ENCODE peak calls at places on chromosomes 7 and 10, in nine cellular contexts. One of them, this sample, is unnamed.

GRCh38 chr10:52409195-52409594 is 95.1 kb downstream of the DKK1 start:
- DNase-seq in stimulated activated CD4-positive, alpha-beta T cell treated with anti-CD3 and anti-CD28 coated beads, Interleukin-1b, Interleukin-23, amount 100 ng/mL, for 24 hours: no peak
- DNase-seq in renal cortical epithelial cell: no peak
- DNase-seq in pancreas: no peak
- DNase-seq in activated CD8-positive, alpha-beta T cell treated with anti-CD3 and anti-CD28 coated beads, Interleukin-2, amount 10 ng/mL, durations not matched to agents 7 days and 5 days: no peak
- DNase-seq in NCI-H1092: no peak
- DNase-seq in effector memory CD4-positive, alpha-beta T cell: no peak
- DNase-seq in left ventricle myocardium superior: no peak
- DNase-seq in activated T-helper 1 cell treated with anti-CD3 and anti-CD28 coated beads, Interleukin-12 subunit alpha, Interleukin-12 subunit beta, Interleukin-2, Interleukin-4 antibody, amounts not matched to agents 30 ng/mL and 10 ng/mL and 1 ng/mL, durations not matched to agents 14 hours and 24 hours and 36 hours: no peak
- DNase-seq in this sample: no peak

GRCh38 chr10:69955897-69956832 is 96.5 kb upstream of the MACROH2A2 start:
- DNase-seq in NCI-H1092: no peak
- DNase-seq in pancreas: no peak
- DNase-seq in stimulated activated CD4-positive, alpha-beta T cell treated with anti-CD3 and anti-CD28 coated beads, Interleukin-1b, Interleukin-23, amount 100 ng/mL, for 24 hours: no peak
- DNase-seq in activated T-helper 1 cell treated with anti-CD3 and anti-CD28 coated beads, Interleukin-12 subunit alpha, Interleukin-12 subunit beta, Interleukin-2, Interleukin-4 antibody, amounts not matched to agents 30 ng/mL and 10 ng/mL and 1 ng/mL, durations not matched to agents 14 hours and 24 hours and 36 hours: no peak
- DNase-seq in effector memory CD4-positive, alpha-beta T cell: no peak
- DNase-seq in activated CD8-positive, alpha-beta T cell treated with anti-CD3 and anti-CD28 coated beads, Interleukin-2, amount 10 ng/mL, durations not matched to agents 7 days and 5 days: no peak
- DNase-seq in renal cortical epithelial cell: no peak
- DNase-seq in left ventricle myocardium superior: no peak
- DNase-seq in this sample: no peak

GRCh38 chr7:140869430-140869829 is 55.3 kb downstream of the BRAF start:
- DNase-seq in pancreas: no peak
- DNase-seq in activated CD8-positive, alpha-beta T cell treated with anti-CD3 and anti-CD28 coated beads, Interleukin-2, amount 10 ng/mL, durations not matched to agents 7 days and 5 days: no peak
- DNase-seq in NCI-H1092: no peak
- DNase-seq in effector memory CD4-positive, alpha-beta T cell: no peak
- DNase-seq in renal cortical epithelial cell: no peak
- DNase-seq in stimulated activated CD4-positive, alpha-beta T cell treated with anti-CD3 and anti-CD28 coated beads, Interleukin-1b, Interleukin-23, amount 100 ng/mL, for 24 hours: no peak
- DNase-seq in left ventricle myocardium superior: no peak
- DNase-seq in activated T-helper 1 cell treated with anti-CD3 and anti-CD28 coated beads, Interleukin-12 subunit alpha, Interleukin-12 subunit beta, Interleukin-2, Interleukin-4 antibody, amounts not matched to agents 30 ng/mL and 10 ng/mL and 1 ng/mL, durations not matched to agents 14 hours and 24 hours and 36 hours: no peak
- DNase-seq in this sample: no peak

GRCh38 chr10:72557362-72557761 is 68.5 kb downstream of the MICU1 start:
- DNase-seq in activated T-helper 1 cell treated with anti-CD3 and anti-CD28 coated beads, Interleukin-12 subunit alpha, Interleukin-12 subunit beta, Interleukin-2, Interleukin-4 antibody, amounts not matched to agents 30 ng/mL and 10 ng/mL and 1 ng/mL, durations not matched to agents 14 hours and 24 hours and 36 hours: no peak
- DNase-seq in renal cortical epithelial cell: peak
- DNase-seq in effector memory CD4-positive, alpha-beta T cell: no peak
- DNase-seq in pancreas: no peak
- DNase-seq in left ventricle myocardium superior: no peak
- DNase-seq in NCI-H1092: no peak
- DNase-seq in stimulated activated CD4-positive, alpha-beta T cell treated with anti-CD3 and anti-CD28 coated beads, Interleukin-1b, Interleukin-23, amount 100 ng/mL, for 24 hours: no peak
- DNase-seq in activated CD8-positive, alpha-beta T cell treated with anti-CD3 and anti-CD28 coated beads, Interleukin-2, amount 10 ng/mL, durations not matched to agents 7 days and 5 days: no peak
- DNase-seq in this sample: no peak

GRCh38 chr10:31390804-31391203 is 71.8 kb downstream of the ZEB1 start:
- DNase-seq in pancreas: no peak
- DNase-seq in activated CD8-positive, alpha-beta T cell treated with anti-CD3 and anti-CD28 coated beads, Interleukin-2, amount 10 ng/mL, durations not matched to agents 7 days and 5 days: no peak
- DNase-seq in activated T-helper 1 cell treated with anti-CD3 and anti-CD28 coated beads, Interleukin-12 subunit alpha, Interleukin-12 subunit beta, Interleukin-2, Interleukin-4 antibody, amounts not matched to agents 30 ng/mL and 10 ng/mL and 1 ng/mL, durations not matched to agents 14 hours and 24 hours and 36 hours: no peak
- DNase-seq in left ventricle myocardium superior: no peak
- DNase-seq in renal cortical epithelial cell: no peak
- DNase-seq in NCI-H1092: no peak
- DNase-seq in stimulated activated CD4-positive, alpha-beta T cell treated with anti-CD3 and anti-CD28 coated beads, Interleukin-1b, Interleukin-23, amount 100 ng/mL, for 24 hours: no peak
- DNase-seq in effector memory CD4-positive, alpha-beta T cell: no peak
- DNase-seq in this sample: no peak

GRCh38 chr7:50723888-50724287 is 58.8 kb downstream of the GRB10 start:
- DNase-seq in activated T-helper 1 cell treated with anti-CD3 and anti-CD28 coated beads, Interleukin-12 subunit alpha, Interleukin-12 subunit beta, Interleukin-2, Interleukin-4 antibody, amounts not matched to agents 30 ng/mL and 10 ng/mL and 1 ng/mL, durations not matched to agents 14 hours and 24 hours and 36 hours: no peak
- DNase-seq in left ventricle myocardium superior: no peak
- DNase-seq in stimulated activated CD4-positive, alpha-beta T cell treated with anti-CD3 and anti-CD28 coated beads, Interleukin-1b, Interleukin-23, amount 100 ng/mL, for 24 hours: no peak
- DNase-seq in NCI-H1092: no peak
- DNase-seq in pancreas: no peak
- DNase-seq in effector memory CD4-positive, alpha-beta T cell: no peak
- DNase-seq in activated CD8-positive, alpha-beta T cell treated with anti-CD3 and anti-CD28 coated beads, Interleukin-2, amount 10 ng/mL, durations not matched to agents 7 days and 5 days: no peak
- DNase-seq in renal cortical epithelial cell: no peak
- DNase-seq in this sample: no peak

GRCh38 chr10:89001024-89001423 is 10.4 kb downstream of the FAS start:
- DNase-seq in activated CD8-positive, alpha-beta T cell treated with anti-CD3 and anti-CD28 coated beads, Interleukin-2, amount 10 ng/mL, durations not matched to agents 7 days and 5 days: peak
- DNase-seq in renal cortical epithelial cell: no peak
- DNase-seq in left ventricle myocardium superior: no peak
- DNase-seq in NCI-H1092: no peak
- DNase-seq in activated T-helper 1 cell treated with anti-CD3 and anti-CD28 coated beads, Interleukin-12 subunit alpha, Interleukin-12 subunit beta, Interleukin-2, Interleukin-4 antibody, amounts not matched to agents 30 ng/mL and 10 ng/mL and 1 ng/mL, durations not matched to agents 14 hours and 24 hours and 36 hours: no peak
- DNase-seq in effector memory CD4-positive, alpha-beta T cell: no peak
- DNase-seq in stimulated activated CD4-positive, alpha-beta T cell treated with anti-CD3 and anti-CD28 coated beads, Interleukin-1b, Interleukin-23, amount 100 ng/mL, for 24 hours: no peak
- DNase-seq in pancreas: no peak
- DNase-seq in this sample: no peak

GRCh38 chr7:141348728-141349127 is 202.5 kb upstream of the AGK start:
- DNase-seq in stimulated activated CD4-positive, alpha-beta T cell treated with anti-CD3 and anti-CD28 coated beads, Interleukin-1b, Interleukin-23, amount 100 ng/mL, for 24 hours: no peak
- DNase-seq in activated T-helper 1 cell treated with anti-CD3 and anti-CD28 coated beads, Interleukin-12 subunit alpha, Interleukin-12 subunit beta, Interleukin-2, Interleukin-4 antibody, amounts not matched to agents 30 ng/mL and 10 ng/mL and 1 ng/mL, durations not matched to agents 14 hours and 24 hours and 36 hours: no peak
- DNase-seq in renal cortical epithelial cell: no peak
- DNase-seq in pancreas: no peak
- DNase-seq in left ventricle myocardium superior: no peak
- DNase-seq in activated CD8-positive, alpha-beta T cell treated with anti-CD3 and anti-CD28 coated beads, Interleukin-2, amount 10 ng/mL, durations not matched to agents 7 days and 5 days: no peak
- DNase-seq in effector memory CD4-positive, alpha-beta T cell: no peak
- DNase-seq in NCI-H1092: no peak
- DNase-seq in this sample: no peak

GRCh38 chr7:86598311-86598710 is 45.4 kb upstream of the GRM3 start:
- DNase-seq in stimulated activated CD4-positive, alpha-beta T cell treated with anti-CD3 and anti-CD28 coated beads, Interleukin-1b, Interleukin-23, amount 100 ng/mL, for 24 hours: no peak
- DNase-seq in activated CD8-positive, alpha-beta T cell treated with anti-CD3 and anti-CD28 coated beads, Interleukin-2, amount 10 ng/mL, durations not matched to agents 7 days and 5 days: no peak
- DNase-seq in activated T-helper 1 cell treated with anti-CD3 and anti-CD28 coated beads, Interleukin-12 subunit alpha, Interleukin-12 subunit beta, Interleukin-2, Interleukin-4 antibody, amounts not matched to agents 30 ng/mL and 10 ng/mL and 1 ng/mL, durations not matched to agents 14 hours and 24 hours and 36 hours: no peak
- DNase-seq in left ventricle myocardium superior: no peak
- DNase-seq in NCI-H1092: no peak
- DNase-seq in pancreas: peak
- DNase-seq in renal cortical epithelial cell: no peak
- DNase-seq in effector memory CD4-positive, alpha-beta T cell: no peak
- DNase-seq in this sample: peak

GRCh38 chr7:121352323-121352722 is 23.5 kb downstream of the WNT16 start:
- DNase-seq in NCI-H1092: no peak
- DNase-seq in stimulated activated CD4-positive, alpha-beta T cell treated with anti-CD3 and anti-CD28 coated beads, Interleukin-1b, Interleukin-23, amount 100 ng/mL, for 24 hours: no peak
- DNase-seq in activated CD8-positive, alpha-beta T cell treated with anti-CD3 and anti-CD28 coated beads, Interleukin-2, amount 10 ng/mL, durations not matched to agents 7 days and 5 days: no peak
- DNase-seq in left ventricle myocardium superior: no peak
- DNase-seq in pancreas: no peak
- DNase-seq in activated T-helper 1 cell treated with anti-CD3 and anti-CD28 coated beads, Interleukin-12 subunit alpha, Interleukin-12 subunit beta, Interleukin-2, Interleukin-4 antibody, amounts not matched to agents 30 ng/mL and 10 ng/mL and 1 ng/mL, durations not matched to agents 14 hours and 24 hours and 36 hours: no peak
- DNase-seq in effector memory CD4-positive, alpha-beta T cell: no peak
- DNase-seq in renal cortical epithelial cell: no peak
- DNase-seq in this sample: no peak

GRCh38 chr7:247166-247565 is 42.8 kb upstream of the FOXL3 start:
- DNase-seq in effector memory CD4-positive, alpha-beta T cell: no peak
- DNase-seq in renal cortical epithelial cell: no peak
- DNase-seq in left ventricle myocardium superior: no peak
- DNase-seq in activated T-helper 1 cell treated with anti-CD3 and anti-CD28 coated beads, Interleukin-12 subunit alpha, Interleukin-12 subunit beta, Interleukin-2, Interleukin-4 antibody, amounts not matched to agents 30 ng/mL and 10 ng/mL and 1 ng/mL, durations not matched to agents 14 hours and 24 hours and 36 hours: no peak
- DNase-seq in stimulated activated CD4-positive, alpha-beta T cell treated with anti-CD3 and anti-CD28 coated beads, Interleukin-1b, Interleukin-23, amount 100 ng/mL, for 24 hours: no peak
- DNase-seq in pancreas: no peak
- DNase-seq in NCI-H1092: no peak
- DNase-seq in activated CD8-positive, alpha-beta T cell treated with anti-CD3 and anti-CD28 coated beads, Interleukin-2, amount 10 ng/mL, durations not matched to agents 7 days and 5 days: no peak
- DNase-seq in this sample: no peak

GRCh38 chr10:106560925-106561640 is 603.4 kb downstream of the SORCS1 start:
- DNase-seq in effector memory CD4-positive, alpha-beta T cell: no peak
- DNase-seq in activated CD8-positive, alpha-beta T cell treated with anti-CD3 and anti-CD28 coated beads, Interleukin-2, amount 10 ng/mL, durations not matched to agents 7 days and 5 days: no peak
- DNase-seq in pancreas: no peak
- DNase-seq in NCI-H1092: no peak
- DNase-seq in activated T-helper 1 cell treated with anti-CD3 and anti-CD28 coated beads, Interleukin-12 subunit alpha, Interleukin-12 subunit beta, Interleukin-2, Interleukin-4 antibody, amounts not matched to agents 30 ng/mL and 10 ng/mL and 1 ng/mL, durations not matched to agents 14 hours and 24 hours and 36 hours: no peak
- DNase-seq in renal cortical epithelial cell: peak
- DNase-seq in left ventricle myocardium superior: no peak
- DNase-seq in stimulated activated CD4-positive, alpha-beta T cell treated with anti-CD3 and anti-CD28 coated beads, Interleukin-1b, Interleukin-23, amount 100 ng/mL, for 24 hours: no peak
- DNase-seq in this sample: no peak

GRCh38 chr7:129110575-129111376 is 33.7 kb upstream of the TSPAN33 start:
- DNase-seq in stimulated activated CD4-positive, alpha-beta T cell treated with anti-CD3 and anti-CD28 coated beads, Interleukin-1b, Interleukin-23, amount 100 ng/mL, for 24 hours: no peak
- DNase-seq in pancreas: no peak
- DNase-seq in left ventricle myocardium superior: no peak
- DNase-seq in NCI-H1092: no peak
- DNase-seq in activated T-helper 1 cell treated with anti-CD3 and anti-CD28 coated beads, Interleukin-12 subunit alpha, Interleukin-12 subunit beta, Interleukin-2, Interleukin-4 antibody, amounts not matched to agents 30 ng/mL and 10 ng/mL and 1 ng/mL, durations not matched to agents 14 hours and 24 hours and 36 hours: no peak
- DNase-seq in effector memory CD4-positive, alpha-beta T cell: no peak
- DNase-seq in renal cortical epithelial cell: peak
- DNase-seq in activated CD8-positive, alpha-beta T cell treated with anti-CD3 and anti-CD28 coated beads, Interleukin-2, amount 10 ng/mL, durations not matched to agents 7 days and 5 days: no peak
- DNase-seq in this sample: peak

GRCh38 chr10:12181065-12181775 is 14.5 kb downstream of the NUDT5 start:
- DNase-seq in stimulated activated CD4-positive, alpha-beta T cell treated with anti-CD3 and anti-CD28 coated beads, Interleukin-1b, Interleukin-23, amount 100 ng/mL, for 24 hours: peak
- DNase-seq in pancreas: no peak
- DNase-seq in effector memory CD4-positive, alpha-beta T cell: peak
- DNase-seq in NCI-H1092: no peak
- DNase-seq in activated T-helper 1 cell treated with anti-CD3 and anti-CD28 coated beads, Interleukin-12 subunit alpha, Interleukin-12 subunit beta, Interleukin-2, Interleukin-4 antibody, amounts not matched to agents 30 ng/mL and 10 ng/mL and 1 ng/mL, durations not matched to agents 14 hours and 24 hours and 36 hours: peak
- DNase-seq in left ventricle myocardium superior: peak
- DNase-seq in activated CD8-positive, alpha-beta T cell treated with anti-CD3 and anti-CD28 coated beads, Interleukin-2, amount 10 ng/mL, durations not matched to agents 7 days and 5 days: peak
- DNase-seq in renal cortical epithelial cell: no peak
- DNase-seq in this sample: no peak

GRCh38 chr10:50421026-50421719 is 169.9 kb upstream of the ASAH2 start:
- DNase-seq in effector memory CD4-positive, alpha-beta T cell: no peak
- DNase-seq in pancreas: no peak
- DNase-seq in activated T-helper 1 cell treated with anti-CD3 and anti-CD28 coated beads, Interleukin-12 subunit alpha, Interleukin-12 subunit beta, Interleukin-2, Interleukin-4 antibody, amounts not matched to agents 30 ng/mL and 10 ng/mL and 1 ng/mL, durations not matched to agents 14 hours and 24 hours and 36 hours: peak
- DNase-seq in NCI-H1092: no peak
- DNase-seq in left ventricle myocardium superior: no peak
- DNase-seq in renal cortical epithelial cell: peak
- DNase-seq in activated CD8-positive, alpha-beta T cell treated with anti-CD3 and anti-CD28 coated beads, Interleukin-2, amount 10 ng/mL, durations not matched to agents 7 days and 5 days: peak
- DNase-seq in stimulated activated CD4-positive, alpha-beta T cell treated with anti-CD3 and anti-CD28 coated beads, Interleukin-1b, Interleukin-23, amount 100 ng/mL, for 24 hours: peak
- DNase-seq in this sample: no peak

GRCh38 chr7:79319369-79319768 is 134.1 kb downstream of the MAGI2 start:
- DNase-seq in activated CD8-positive, alpha-beta T cell treated with anti-CD3 and anti-CD28 coated beads, Interleukin-2, amount 10 ng/mL, durations not matched to agents 7 days and 5 days: no peak
- DNase-seq in activated T-helper 1 cell treated with anti-CD3 and anti-CD28 coated beads, Interleukin-12 subunit alpha, Interleukin-12 subunit beta, Interleukin-2, Interleukin-4 antibody, amounts not matched to agents 30 ng/mL and 10 ng/mL and 1 ng/mL, durations not matched to agents 14 hours and 24 hours and 36 hours: no peak
- DNase-seq in effector memory CD4-positive, alpha-beta T cell: no peak
- DNase-seq in stimulated activated CD4-positive, alpha-beta T cell treated with anti-CD3 and anti-CD28 coated beads, Interleukin-1b, Interleukin-23, amount 100 ng/mL, for 24 hours: no peak
- DNase-seq in NCI-H1092: no peak
- DNase-seq in pancreas: no peak
- DNase-seq in left ventricle myocardium superior: no peak
- DNase-seq in renal cortical epithelial cell: no peak
- DNase-seq in this sample: no peak

GRCh38 chr7:82005056-82005455 is 235.2 kb upstream of the HGF start:
- DNase-seq in renal cortical epithelial cell: no peak
- DNase-seq in left ventricle myocardium superior: no peak
- DNase-seq in pancreas: no peak
- DNase-seq in effector memory CD4-positive, alpha-beta T cell: no peak
- DNase-seq in stimulated activated CD4-positive, alpha-beta T cell treated with anti-CD3 and anti-CD28 coated beads, Interleukin-1b, Interleukin-23, amount 100 ng/mL, for 24 hours: no peak
- DNase-seq in NCI-H1092: no peak
- DNase-seq in activated CD8-positive, alpha-beta T cell treated with anti-CD3 and anti-CD28 coated beads, Interleukin-2, amount 10 ng/mL, durations not matched to agents 7 days and 5 days: no peak
- DNase-seq in activated T-helper 1 cell treated with anti-CD3 and anti-CD28 coated beads, Interleukin-12 subunit alpha, Interleukin-12 subunit beta, Interleukin-2, Interleukin-4 antibody, amounts not matched to agents 30 ng/mL and 10 ng/mL and 1 ng/mL, durations not matched to agents 14 hours and 24 hours and 36 hours: no peak
- DNase-seq in this sample: no peak

GRCh38 chr10:97515260-97515978 is 16.7 kb downstream of the UBTD1 start:
- DNase-seq in pancreas: no peak
- DNase-seq in activated CD8-positive, alpha-beta T cell treated with anti-CD3 and anti-CD28 coated beads, Interleukin-2, amount 10 ng/mL, durations not matched to agents 7 days and 5 days: no peak
- DNase-seq in activated T-helper 1 cell treated with anti-CD3 and anti-CD28 coated beads, Interleukin-12 subunit alpha, Interleukin-12 subunit beta, Interleukin-2, Interleukin-4 antibody, amounts not matched to agents 30 ng/mL and 10 ng/mL and 1 ng/mL, durations not matched to agents 14 hours and 24 hours and 36 hours: no peak
- DNase-seq in effector memory CD4-positive, alpha-beta T cell: no peak
- DNase-seq in renal cortical epithelial cell: no peak
- DNase-seq in stimulated activated CD4-positive, alpha-beta T cell treated with anti-CD3 and anti-CD28 coated beads, Interleukin-1b, Interleukin-23, amount 100 ng/mL, for 24 hours: no peak
- DNase-seq in left ventricle myocardium superior: no peak
- DNase-seq in NCI-H1092: no peak
- DNase-seq in this sample: no peak

This sample was measured in NT2/D1.